ENCODE peak calls at places on chromosomes 4 and X, in nine cellular contexts. R is T-cell, E is AG08396, S is M059J, Q is NCI-H774, T is mesenteric fat pad, G is substantia nigra, Y is astrocyte of the spinal cord, M is hypothalamus. H is an unnamed sample.

GRCh38 chrX:134237363-134237702 is 351 bp downstream of the CCDC160 start:
- DNase-seq in R (no peak), E (no peak), S (no peak), Q (no peak), T (no peak), G (no peak), Y (no peak), M (peak; percentile 2), H (no peak)

GRCh38 chrX:49977319-49978090 is 55.1 kb downstream of the CLCN5 start:
- DNase-seq in R (no peak), E (no peak), S (no peak), Q (no peak), T (no peak), G (no peak), Y (no peak), M (no peak), H (no peak)

GRCh38 chr4:115944146-115944905 is 830.9 kb upstream of the NDST4 start:
- DNase-seq in R (no peak), E (no peak), S (peak; percentile 21), Q (no peak), T (no peak), G (no peak), Y (no peak), M (no peak), H (no peak)

GRCh38 chr4:147760695-147761094 is 28.8 kb downstream of the ARHGAP10 start:
- DNase-seq in R (no peak), E (no peak), S (peak; percentile 20), Q (peak; percentile 8), T (no peak), G (no peak), Y (no peak), M (no peak), H (no peak)

GRCh38 chrX:54043696-54044125 is 562 bp downstream of the PHF8 start:
- DNase-seq in R (peak; percentile 22), E (peak; percentile 36), S (peak; percentile 38), Q (no peak), T (no peak), G (no peak), Y (no peak), M (no peak), H (no peak)

GRCh38 chr4:133149932-133150642 is 993 bp downstream of the PCDH10 start:
- DNase-seq in R (no peak), E (no peak), S (peak; percentile 13), Q (no peak), T (no peak), G (no peak), Y (peak; percentile 26), M (no peak), H (no peak)

GRCh38 chr4:138875886-138876608 is 139.5 kb upstream of the NOCT start:
- DNase-seq in R (no peak), E (peak; percentile 68), S (peak; percentile 83), Q (no peak), T (no peak), G (no peak), Y (peak; percentile 79), M (no peak), H (peak; percentile 12)

GRCh38 chrX:150348365-150348764 is 14.8 kb upstream of the MAMLD1 start:
- DNase-seq in R (no peak), E (no peak), S (peak; percentile 55), Q (no peak), T (peak; percentile 55), G (no peak), Y (no peak), M (no peak), H (no peak)

GRCh38 chrX:148995661-148996060 is 495.2 kb downstream of the AFF2 start:
- DNase-seq in R (no peak), E (no peak), S (no peak), Q (no peak), T (no peak), G (no peak), Y (no peak), M (no peak), H (no peak)

GRCh38 chr4:1029957-1030520 is 18.6 kb downstream of the FGFRL1 start:
- DNase-seq in R (no peak), E (no peak), S (no peak), Q (no peak), T (no peak), G (no peak), Y (no peak), M (no peak), H (no peak)

GRCh38 chr4:28759064-28759463 is 1898.4 kb downstream of the STIM2 start:
- DNase-seq in R (no peak), E (no peak), S (no peak), Q (no peak), T (no peak), G (no peak), Y (no peak), M (no peak), H (no peak)

GRCh38 chr4:145886871-145887240 is 51.8 kb downstream of the ZNF827 start:
- DNase-seq in R (no peak), E (no peak), S (no peak), Q (no peak), T (no peak), G (no peak), Y (no peak), M (no peak), H (no peak)